ENCODE peak calls at places on chromosomes 11 and 22, in ten cellular contexts. M, Y, U, F, A, L, H, X, C and J are unnamed samples.

GRCh38 chr22:30970356-30970746 is 1.3 kb downstream of the TUG1 start:
- DNase-seq in M (no peak), Y (no peak), U (no peak), F (no peak), A (no peak), L (no peak), H (no peak), X (no peak), C (no peak), J (no peak)

GRCh38 chr11:118398797-118399564 is 2.4 kb upstream of the ATP5MG start:
- DNase-seq in M (no peak), Y (peak; percentile 76), U (no peak), F (no peak), A (peak; percentile 33), L (no peak), H (no peak), X (no peak), C (no peak), J (no peak)

GRCh38 chr11:95563173-95563572 is 226.4 kb downstream of the FAM76B start:
- DNase-seq in M (no peak), Y (no peak), U (no peak), F (no peak), A (no peak), L (no peak), H (no peak), X (no peak), C (no peak), J (no peak)

GRCh38 chr11:120141144-120142071 is 3.5 kb upstream of the TRIM29 start:
- DNase-seq in M (no peak), Y (no peak), U (no peak), F (no peak), A (no peak), L (peak; percentile 18), H (no peak), X (no peak), C (peak; percentile 89), J (no peak)

GRCh38 chr11:69044111-69045013 is 4.4 kb upstream of the TPCN2 start:
- DNase-seq in M (peak; percentile 67), Y (no peak), U (peak; percentile 43), F (no peak), A (peak; percentile 71), L (peak; percentile 78), H (peak; percentile 82), X (peak; percentile 77), C (no peak), J (no peak)

GRCh38 chr11:32751381-32751780 is 43.1 kb downstream of the CCDC73 start:
- DNase-seq in M (no peak), Y (no peak), U (no peak), F (no peak), A (no peak), L (no peak), H (no peak), X (no peak), C (no peak), J (no peak)

GRCh38 chr11:66336234-66337102 is at the start of gene RIN1:
- DNase-seq in M (peak; percentile 59), Y (no peak), U (no peak), F (no peak), A (peak; percentile 79), L (peak; percentile 90), H (peak; percentile 58), X (peak; percentile 87), C (no peak), J (no peak)

GRCh38 chr11:78795862-78796261 is 221.2 kb upstream of the NARS2 start:
- DNase-seq in M (no peak), Y (no peak), U (no peak), F (no peak), A (no peak), L (no peak), H (no peak), X (no peak), C (no peak), J (no peak)

GRCh38 chr11:16896716-16897115 is 117.5 kb downstream of the PLEKHA7 start:
- DNase-seq in M (no peak), Y (no peak), U (no peak), F (no peak), A (peak; percentile 84), L (no peak), H (no peak), X (no peak), C (no peak), J (no peak)

GRCh38 chr11:8101421-8101820 is 20.4 kb downstream of the TUB start:
- DNase-seq in M (no peak), Y (no peak), U (no peak), F (no peak), A (no peak), L (no peak), H (no peak), X (peak; percentile 70), C (peak; percentile 80), J (peak; percentile 8)

GRCh38 chr11:7353100-7353499 is 101.4 kb downstream of the SYT9 start:
- DNase-seq in M (no peak), Y (peak; percentile 13), U (no peak), F (no peak), A (peak; percentile 23), L (no peak), H (peak; percentile 26), X (no peak), C (no peak), J (no peak)

GRCh38 chr22:49966041-49966715 is 5.6 kb downstream of the PIM3 start:
- DNase-seq in M (peak; percentile 13), Y (no peak), U (no peak), F (peak; percentile 1), A (no peak), L (peak; percentile 44), H (no peak), X (peak; percentile 84), C (no peak), J (peak; percentile 28)

GRCh38 chr11:134662629-134663360 is 250.8 kb upstream of the B3GAT1 start:
- DNase-seq in M (no peak), Y (no peak), U (no peak), F (no peak), A (no peak), L (no peak), H (no peak), X (no peak), C (peak; percentile 86), J (no peak)

GRCh38 chr11:64597671-64598101 is 6.7 kb downstream of the SLC22A12 start:
- DNase-seq in M (no peak), Y (no peak), U (no peak), F (no peak), A (no peak), L (peak; percentile 39), H (no peak), X (peak; percentile 49), C (no peak), J (no peak)

GRCh38 chr11:86896486-86896885 is 58.7 kb downstream of the FZD4 start:
- DNase-seq in M (no peak), Y (no peak), U (no peak), F (no peak), A (no peak), L (no peak), H (no peak), X (no peak), C (no peak), J (no peak)

GRCh38 chr11:116420770-116421528 is 351.8 kb downstream of the BUD13 start:
- DNase-seq in M (no peak), Y (no peak), U (no peak), F (no peak), A (peak; percentile 91), L (no peak), H (peak; percentile 11), X (no peak), C (no peak), J (no peak)
- H3K27ac ChIP-seq in M (no peak overlapping the region), Y (no peak overlapping the region), U (no peak overlapping the region), F (no peak overlapping the region), A (peak overlapping the region; percentile 85), L (no peak overlapping the region), H (peak overlapping the region; percentile 5), X (no peak overlapping the region), C (no peak overlapping the region), J (no peak overlapping the region)

DNA sequence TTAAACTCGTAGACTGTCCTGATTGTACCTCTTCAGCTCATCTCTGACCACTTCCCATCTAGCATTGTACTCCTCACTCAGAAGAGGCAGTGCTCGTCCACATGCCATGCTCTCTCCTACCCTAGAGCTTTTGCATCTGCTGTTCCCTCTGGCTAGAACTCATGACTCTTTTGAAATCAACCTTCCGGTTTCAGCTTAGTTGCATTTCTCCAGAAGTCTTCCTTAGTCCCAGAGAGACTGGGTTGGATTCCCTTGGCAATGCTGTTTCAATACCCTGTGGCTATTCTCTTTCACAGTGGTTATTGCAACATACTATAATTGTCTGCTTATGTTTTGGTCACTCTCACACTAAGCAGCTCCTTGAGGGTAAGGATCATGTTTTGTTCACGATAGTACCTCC is 14.3 kb downstream of the SEPTIN3 start:
- DNase-seq in M (no peak), Y (no peak), U (no peak), F (no peak), A (no peak), L (no peak), H (no peak), X (no peak), C (no peak), J (no peak)
- H3K27ac ChIP-seq in M (no peak overlapping the region), Y (no peak overlapping the region), U (no peak overlapping the region), F (no peak overlapping the region), A (no peak overlapping the region), L (no peak overlapping the region), H (no peak overlapping the region), X (no peak overlapping the region), C (no peak overlapping the region), J (no peak overlapping the region)

GRCh38 chr22:37631448-37632173 is 7.9 kb upstream of the SH3BP1 start:
- DNase-seq in M (no peak), Y (no peak), U (no peak), F (no peak), A (no peak), L (no peak), H (no peak), X (peak; percentile 84), C (no peak), J (no peak)
- H3K27ac ChIP-seq in M (no peak overlapping the region), Y (peak overlapping the region; percentile 72), U (no peak overlapping the region), F (no peak overlapping the region), A (peak overlapping the region; percentile 27), L (no peak overlapping the region), H (peak overlapping the region; percentile 70), X (peak overlapping the region; percentile 90), C (no peak overlapping the region), J (peak overlapping the region; percentile 71)

GRCh38 chr22:41914611-41915034 is 251 bp downstream of the SHISA8 start:
- DNase-seq in M (no peak), Y (no peak), U (no peak), F (no peak), A (no peak), L (no peak), H (no peak), X (peak; percentile 75), C (no peak), J (no peak)

GRCh38 chr22:41913842-41914534 is 886 bp downstream of the SHISA8 start:
- DNase-seq in M (no peak), Y (peak; percentile 33), U (no peak), F (no peak), A (no peak), L (no peak), H (peak; percentile 48), X (no peak), C (no peak), J (no peak)

GRCh38 chr22:41915783-41916493 is 1.1 kb upstream of the SHISA8 start:
- DNase-seq in M (no peak), Y (no peak), U (no peak), F (no peak), A (no peak), L (no peak), H (no peak), X (no peak), C (no peak), J (no peak)

GRCh38 chr22:41916745-41917358 is 2.0 kb upstream of the SHISA8 start:
- DNase-seq in M (no peak), Y (no peak), U (no peak), F (no peak), A (no peak), L (no peak), H (no peak), X (peak; percentile 68), C (no peak), J (no peak)

GRCh38 chr22:41915035-41915782 is at the start of gene SHISA8:
- DNase-seq in M (peak; percentile 32), Y (peak; percentile 65), U (no peak), F (no peak), A (peak; percentile 42), L (no peak), H (peak; percentile 66), X (peak; percentile 91), C (no peak), J (peak; percentile 56)
- H3K27ac ChIP-seq in M (no peak within 1 kb of the TSS), Y (no peak within 1 kb of the TSS), U (no peak within 1 kb of the TSS), F (no peak within 1 kb of the TSS), A (no peak within 1 kb of the TSS), L (no peak within 1 kb of the TSS), H (no peak within 1 kb of the TSS), X (peak within 1 kb of the TSS; percentile 52), C (no peak within 1 kb of the TSS), J (no peak within 1 kb of the TSS)